ENCODE peak calls at places on chromosomes 1 and 21, in seven cellular contexts. F, S, E, K, I, J and C are unnamed samples.

GRCh38 chr21:37367758-37368535 is 1.4 kb downstream of the DYRK1A start:
- DNase-seq in F (peak; percentile 44), S (peak; percentile 40), E (peak; percentile 36), K (peak; percentile 60), I (peak; percentile 79), J (peak; percentile 62), C (peak; percentile 39)

GRCh38 chr1:154870117-154870571 is at the start of gene KCNN3:
- DNase-seq in F (peak; percentile 94), S (peak; percentile 96), E (peak; percentile 97), K (peak; percentile 93), I (peak; percentile 97), J (peak; percentile 99), C (peak; percentile 93)

GRCh38 chr1:33169290-33170055 is 12.4 kb downstream of the TRIM62 start:
- DNase-seq in F (no peak), S (no peak), E (no peak), K (no peak), I (no peak), J (no peak), C (peak; percentile 65)

GRCh38 chr1:57086141-57086540 is 120.3 kb upstream of the C8B start:
- DNase-seq in F (no peak), S (no peak), E (no peak), K (no peak), I (no peak), J (no peak), C (no peak)

GRCh38 chr1:94863919-94864318 is 43.8 kb downstream of the SLC44A3 start:
- DNase-seq in F (peak; percentile 37), S (peak; percentile 82), E (no peak), K (no peak), I (no peak), J (no peak), C (peak; percentile 35)

GRCh38 chr21:42289926-42290325 is 25.3 kb downstream of the TFF3 start:
- DNase-seq in F (no peak), S (no peak), E (no peak), K (no peak), I (no peak), J (no peak), C (no peak)

GRCh38 chr1:12424793-12425192 is 193.2 kb downstream of the DHRS3 start:
- DNase-seq in F (no peak), S (no peak), E (no peak), K (no peak), I (no peak), J (no peak), C (no peak)

GRCh38 chr1:28417441-28418277 is 48.1 kb downstream of the PHACTR4 start:
- DNase-seq in F (no peak), S (peak; percentile 15), E (no peak), K (no peak), I (no peak), J (no peak), C (no peak)

GRCh38 chr1:66788231-66788939 is 12.7 kb downstream of the INSL5 start:
- DNase-seq in F (no peak), S (no peak), E (peak; percentile 56), K (no peak), I (no peak), J (no peak), C (no peak)

GRCh38 chr1:187894349-187894748 is 1065.6 kb downstream of the PLA2G4A start:
- DNase-seq in F (no peak), S (no peak), E (no peak), K (no peak), I (no peak), J (no peak), C (no peak)

GRCh38 chr21:45607922-45608295 is 35.6 kb upstream of the PCBP3 start:
- DNase-seq in F (no peak), S (no peak), E (no peak), K (no peak), I (no peak), J (peak; percentile 22), C (peak; percentile 34)

DNA sequence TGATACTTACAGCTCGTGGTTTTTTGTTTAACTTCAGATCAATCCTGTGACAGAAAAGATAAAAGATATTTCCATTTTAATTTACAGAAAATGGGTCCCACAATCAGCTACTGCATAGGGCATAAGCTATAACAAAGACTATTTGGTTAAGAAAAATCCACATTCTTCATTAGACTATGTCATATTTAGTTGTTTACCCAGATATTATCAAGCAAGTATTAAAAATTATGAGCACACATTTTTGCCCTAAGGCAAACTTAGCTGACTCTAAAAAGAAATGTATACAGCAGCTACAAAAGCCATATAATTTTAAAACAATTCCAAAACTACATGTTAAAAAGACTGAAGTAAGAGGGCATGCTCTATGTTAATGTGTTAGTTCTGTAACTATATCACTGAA is 18.7 kb downstream of the MEAF6 start:
- DNase-seq in F (no peak), S (no peak), E (no peak), K (no peak), I (no peak), J (no peak), C (no peak)
- H3K36me3 ChIP-seq in F (peaks cover 83% of the 10 kb centered on the region), S (no peaks in the 10 kb centered on the region), E (peaks cover 76% of the 10 kb centered on the region), K (peaks cover 77% of the 10 kb centered on the region), I (peaks cover 9% of the 10 kb centered on the region), J (peaks cover 65% of the 10 kb centered on the region), C (peaks cover 56% of the 10 kb centered on the region)

GRCh38 chr1:238501290-238501689 is 610.6 kb upstream of the ZP4 start:
- DNase-seq in F (no peak), S (no peak), E (no peak), K (no peak), I (no peak), J (no peak), C (no peak)
- H3K4me3 ChIP-seq in F (no peak overlapping the region), S (no peak overlapping the region), E (no peak overlapping the region), K (no peak overlapping the region), I (no peak overlapping the region), J (no peak overlapping the region), C (no peak overlapping the region)

DNA sequence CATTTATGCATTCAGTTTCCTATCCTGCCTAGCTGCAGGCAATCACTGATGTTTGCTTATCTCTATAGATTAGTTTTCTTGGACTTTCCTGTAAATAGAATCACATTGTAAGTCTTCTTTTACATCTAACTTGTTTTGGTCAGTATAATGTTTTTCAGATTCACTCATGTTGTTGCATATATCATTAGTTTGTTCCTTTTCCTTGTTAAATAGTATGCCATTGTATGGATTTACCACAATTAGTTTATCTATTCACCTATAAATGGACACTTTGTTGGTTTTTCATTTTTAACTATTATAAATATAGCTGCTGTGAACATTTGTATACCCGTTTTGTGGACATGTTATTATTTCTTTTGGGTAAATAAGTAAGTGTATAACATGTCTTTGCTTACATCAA is 44.2 kb upstream of the BACH1 start:
- DNase-seq in F (no peak), S (no peak), E (no peak), K (no peak), I (no peak), J (no peak), C (no peak)
- H3K27ac ChIP-seq in F (no peak overlapping the region), S (no peak overlapping the region), E (no peak overlapping the region), K (no peak overlapping the region), I (no peak overlapping the region), J (no peak overlapping the region), C (no peak overlapping the region)

DNA sequence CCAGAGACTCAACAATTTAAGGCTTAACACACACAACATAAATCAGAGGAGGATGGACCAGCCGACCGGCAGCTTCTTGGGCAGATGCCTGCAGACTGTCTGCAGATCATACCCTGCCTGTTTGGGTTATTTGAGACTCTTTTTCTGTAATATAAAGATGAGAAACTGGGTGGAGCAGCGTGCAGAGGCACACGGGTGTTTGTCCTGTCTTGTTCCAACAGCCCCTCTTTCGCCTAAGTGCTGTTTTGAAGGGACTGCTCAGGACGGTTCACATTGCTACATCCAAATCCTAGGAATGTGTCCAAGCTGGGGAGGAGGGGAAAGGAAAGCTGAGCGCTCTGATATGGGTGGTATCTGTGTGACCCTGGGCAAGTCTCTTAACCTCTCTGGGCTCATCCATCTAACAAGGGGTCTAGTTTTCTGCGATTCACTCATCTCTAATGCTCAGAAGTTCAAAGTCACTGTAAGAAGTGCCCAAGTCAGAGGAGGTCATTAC is 149.9 kb downstream of the CLIC6 start:
- DNase-seq in F (no peak), S (peak; percentile 57), E (no peak), K (no peak), I (no peak), J (no peak), C (no peak)
- H3K36me3 ChIP-seq in F (peaks cover 24% of the 10 kb centered on the region), S (no peaks in the 10 kb centered on the region), E (peaks cover 40% of the 10 kb centered on the region), K (no peaks in the 10 kb centered on the region), I (no peaks in the 10 kb centered on the region), J (no peaks in the 10 kb centered on the region), C (peaks cover 59% of the 10 kb centered on the region)

GRCh38 chr1:36151845-36152203 is 2.5 kb upstream of the TRAPPC3 start:
- DNase-seq in F (no peak), S (no peak), E (peak; percentile 61), K (peak; percentile 37), I (no peak), J (no peak), C (no peak)

GRCh38 chr1:36150296-36151132 is 1.2 kb upstream of the TRAPPC3 start:
- DNase-seq in F (peak; percentile 94), S (peak; percentile 97), E (peak; percentile 55), K (peak; percentile 89), I (peak; percentile 97), J (peak; percentile 97), C (peak; percentile 98)

GRCh38 chr1:36149973-36150295 is 648 bp upstream of the TRAPPC3 start:
- DNase-seq in F (no peak), S (no peak), E (no peak), K (no peak), I (no peak), J (no peak), C (no peak)

GRCh38 chr1:36149237-36149972 is at the start of gene TRAPPC3:
- DNase-seq in F (peak; percentile 100), S (peak; percentile 100), E (peak; percentile 100), K (peak; percentile 100), I (peak; percentile 100), J (peak; percentile 100), C (peak; percentile 100)

GRCh38 chr1:36151133-36151844 is 2.0 kb upstream of the TRAPPC3 start:
- DNase-seq in F (no peak), S (no peak), E (no peak), K (no peak), I (no peak), J (no peak), C (no peak)
- H3K4me3 ChIP-seq in F (no peak overlapping the region), S (no peak overlapping the region), E (peak overlapping the region; percentile 43), K (peak overlapping the region; percentile 75), I (no peak overlapping the region), J (no peak overlapping the region), C (no peak overlapping the region)